ENCODE peak calls at places on chromosomes 5 and 9, in seven cellular contexts. S, I, D, W, Q, R and F are unnamed samples.

GRCh38 chr9:10238087-10238486 is 374.7 kb downstream of the PTPRD start:
- DNase-seq in S (no peak), I (no peak), D (no peak), W (no peak), Q (no peak), R (no peak), F (no peak)

GRCh38 chr9:70902171-70902570 is 219.2 kb downstream of the TRPM3 start:
- DNase-seq in S (no peak), I (no peak), D (no peak), W (no peak), Q (no peak), R (no peak), F (no peak)

GRCh38 chr5:31995714-31996113 is 178.4 kb downstream of the GOLPH3 start:
- DNase-seq in S (no peak), I (no peak), D (no peak), W (no peak), Q (no peak), R (no peak), F (no peak)

GRCh38 chr5:16585028-16585667 is 31.6 kb downstream of the RETREG1 start:
- DNase-seq in S (no peak), I (peak; percentile 51), D (no peak), W (no peak), Q (no peak), R (no peak), F (no peak)

GRCh38 chr9:88988796-88989641 is 2.2 kb upstream of the S1PR3 start:
- DNase-seq in S (no peak), I (no peak), D (no peak), W (no peak), Q (no peak), R (no peak), F (no peak)

GRCh38 chr5:76831108-76831447 is 12.2 kb downstream of the F2RL1 start:
- DNase-seq in S (no peak), I (peak; percentile 30), D (no peak), W (no peak), Q (no peak), R (peak; percentile 46), F (peak; percentile 20)

GRCh38 chr5:112634796-112635195 is 102.9 kb upstream of the APC start:
- DNase-seq in S (no peak), I (no peak), D (no peak), W (no peak), Q (no peak), R (no peak), F (no peak)

GRCh38 chr5:60719329-60719728 is 19.4 kb upstream of the DEPDC1B start:
- DNase-seq in S (no peak), I (no peak), D (no peak), W (no peak), Q (no peak), R (no peak), F (no peak)

GRCh38 chr9:133238272-133238850 is 29.3 kb upstream of the OBP2B start:
- DNase-seq in S (peak; percentile 91), I (no peak), D (peak; percentile 93), W (peak; percentile 70), Q (peak; percentile 16), R (peak; percentile 81), F (no peak)

GRCh38 chr9:120386390-120387131 is 193.4 kb downstream of the CDK5RAP2 start:
- DNase-seq in S (no peak), I (no peak), D (no peak), W (no peak), Q (no peak), R (no peak), F (peak; percentile 52)

GRCh38 chr5:51960617-51961115 is 577.4 kb downstream of the ISL1 start:
- DNase-seq in S (no peak), I (peak; percentile 60), D (no peak), W (no peak), Q (no peak), R (no peak), F (no peak)

GRCh38 chr5:179279347-179280094 is 65.7 kb downstream of the ADAMTS2 start:
- DNase-seq in S (no peak), I (no peak), D (no peak), W (peak; percentile 38), Q (no peak), R (no peak), F (no peak)

GRCh38 chr5:129460121-129460950 is at the start of gene ADAMTS19:
- DNase-seq in S (peak; percentile 60), I (peak; percentile 21), D (no peak), W (no peak), Q (no peak), R (peak; percentile 68), F (peak; percentile 27)

GRCh38 chr5:83583859-83584258 is 112.3 kb downstream of the VCAN start:
- DNase-seq in S (no peak), I (peak; percentile 64), D (no peak), W (no peak), Q (no peak), R (no peak), F (no peak)

GRCh38 chr9:18778846-18779245 is 254.2 kb downstream of the SAXO1 start:
- DNase-seq in S (no peak), I (no peak), D (no peak), W (no peak), Q (no peak), R (no peak), F (no peak)

GRCh38 chr5:137619191-137619870 is 116.6 kb downstream of the KLHL3 start:
- DNase-seq in S (no peak), I (peak; percentile 90), D (peak; percentile 75), W (peak; percentile 69), Q (no peak), R (no peak), F (no peak)

GRCh38 chr9:84230355-84231136 is 110.0 kb downstream of the SLC28A3 start:
- DNase-seq in S (no peak), I (no peak), D (no peak), W (no peak), Q (no peak), R (no peak), F (no peak)

GRCh38 chr5:393846-394275 is 49.1 kb upstream of the EXOC3 start:
- DNase-seq in S (peak; percentile 27), I (no peak), D (no peak), W (no peak), Q (no peak), R (peak; percentile 45), F (no peak)

GRCh38 chr5:174094857-174095606 is 49.5 kb downstream of the NSG2 start:
- DNase-seq in S (no peak), I (no peak), D (no peak), W (no peak), Q (no peak), R (no peak), F (no peak)

GRCh38 chr5:2903451-2904395 is 152.2 kb upstream of the IRX2 start:
- DNase-seq in S (no peak), I (no peak), D (no peak), W (no peak), Q (no peak), R (no peak), F (no peak)

GRCh38 chr5:2904399-2904798 is 152.9 kb upstream of the IRX2 start:
- DNase-seq in S (no peak), I (no peak), D (no peak), W (no peak), Q (no peak), R (no peak), F (no peak)

GRCh38 chr5:2904956-2905355 is 153.5 kb upstream of the IRX2 start:
- DNase-seq in S (no peak), I (no peak), D (no peak), W (no peak), Q (no peak), R (no peak), F (no peak)

GRCh38 chr5:2906302-2907090 is 155.0 kb upstream of the IRX2 start:
- DNase-seq in S (no peak), I (no peak), D (no peak), W (no peak), Q (no peak), R (no peak), F (no peak)

GRCh38 chr5:2905741-2906140 is 154.3 kb upstream of the IRX2 start:
- DNase-seq in S (no peak), I (no peak), D (no peak), W (no peak), Q (no peak), R (no peak), F (no peak)
- H3K9me3 ChIP-seq in S (no peaks in the 10 kb centered on the region), I (peaks cover 3% of the 10 kb centered on the region), D (no peaks in the 10 kb centered on the region), W (peaks cover 2% of the 10 kb centered on the region), Q (no peaks in the 10 kb centered on the region), R (no peaks in the 10 kb centered on the region), F (no peaks in the 10 kb centered on the region)

DNA sequence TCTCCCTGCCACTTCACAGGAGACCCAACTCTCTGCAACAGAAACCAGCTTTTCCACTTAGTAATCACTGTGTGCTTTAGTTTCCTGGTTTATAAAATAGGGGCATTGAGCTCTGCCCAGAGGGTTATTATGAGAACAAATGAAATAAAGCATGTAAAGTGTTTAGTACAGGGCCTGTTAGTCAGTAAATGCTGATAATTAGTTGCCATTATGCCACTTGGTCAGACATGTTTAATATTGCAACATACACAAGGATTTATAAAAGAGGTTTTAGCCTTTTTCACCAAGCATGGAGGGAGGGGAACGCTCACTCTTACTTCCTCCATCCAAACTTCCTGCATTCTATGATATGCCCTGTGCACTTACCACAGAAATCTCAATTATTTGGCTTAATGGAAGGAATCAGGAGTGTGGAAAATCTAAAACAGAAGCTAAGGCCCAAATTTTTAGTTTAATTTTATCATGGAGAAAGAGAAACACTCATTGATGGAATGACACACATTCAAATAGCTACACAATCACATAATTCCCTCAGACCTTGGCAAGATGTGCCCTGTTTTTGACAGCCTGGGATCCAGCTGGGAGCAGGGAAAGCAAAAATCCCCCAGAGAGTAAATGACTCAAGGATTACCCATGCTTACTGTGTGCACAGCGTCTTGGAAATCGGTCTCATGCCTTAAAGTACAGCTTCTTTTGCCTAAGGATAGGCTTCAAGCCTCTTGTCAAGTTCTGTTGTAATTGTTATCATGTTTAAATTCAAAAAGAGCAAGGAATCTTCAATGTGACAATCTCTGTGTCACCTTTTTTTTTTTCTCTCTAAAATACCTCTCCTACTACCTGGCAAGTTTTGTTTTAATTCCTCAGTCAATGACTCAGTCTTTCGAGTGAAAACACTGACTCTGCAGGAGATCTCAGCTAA is 34.1 kb downstream of the ZNF474 start:
- DNase-seq in S (no peak), I (peak; percentile 71), D (no peak), W (peak; percentile 61), Q (no peak), R (peak; percentile 16), F (no peak)
- H3K27ac ChIP-seq in S (no peak overlapping the region), I (peak overlapping the region; percentile 89), D (no peak overlapping the region), W (peak overlapping the region; percentile 44), Q (no peak overlapping the region), R (no peak overlapping the region), F (no peak overlapping the region)

GRCh38 chr5:124705577-124705976 is 40.9 kb downstream of the ZNF608 start:
- DNase-seq in S (no peak), I (no peak), D (no peak), W (no peak), Q (no peak), R (no peak), F (no peak)
- H3K9me3 ChIP-seq in S (no peaks in the 10 kb centered on the region), I (no peaks in the 10 kb centered on the region), D (no peaks in the 10 kb centered on the region), W (no peaks in the 10 kb centered on the region), Q (no peaks in the 10 kb centered on the region), R (no peaks in the 10 kb centered on the region), F (no peaks in the 10 kb centered on the region)

DNA sequence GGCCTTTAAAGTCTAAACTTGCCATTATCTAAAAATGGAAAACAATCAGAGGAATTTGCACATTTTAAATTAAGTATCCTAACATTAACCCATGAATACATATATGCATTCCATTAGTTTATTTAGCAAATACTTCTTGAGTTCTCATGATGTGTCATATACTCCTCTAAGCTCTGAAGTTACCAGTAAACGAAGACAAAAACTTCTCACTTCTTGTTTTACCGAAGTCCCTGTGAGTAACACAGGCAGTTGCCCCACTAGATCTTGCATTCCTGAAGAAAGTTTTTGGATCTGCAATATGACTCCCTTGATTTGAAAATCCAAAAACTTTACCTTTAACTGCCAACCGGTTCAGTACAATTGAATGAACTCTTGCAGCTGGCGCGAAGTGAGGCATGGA is 439.0 kb upstream of the MPDZ start:
- DNase-seq in S (no peak), I (peak; percentile 71), D (no peak), W (no peak), Q (no peak), R (no peak), F (no peak)
- H3K27ac ChIP-seq in S (no peak overlapping the region), I (peak overlapping the region; percentile 97), D (no peak overlapping the region), W (no peak overlapping the region), Q (no peak overlapping the region), R (no peak overlapping the region), F (no peak overlapping the region)